ENCODE peak calls at places on chromosome 9, in five cellular contexts. C, U, Y, O and P are unnamed samples.

GRCh38 chr9:106107716-106108115 is 413.4 kb downstream of the TMEM38B start:
- DNase-seq in C (no peak), U (no peak), Y (no peak), O (no peak), P (no peak)

GRCh38 chr9:127203501-127204327 is 60.9 kb upstream of the GARNL3 start:
- DNase-seq in C (no peak), U (no peak), Y (no peak), O (no peak), P (no peak)

GRCh38 chr9:115810166-115810565 is 343.4 kb upstream of the PAPPA start:
- DNase-seq in C (no peak), U (no peak), Y (no peak), O (no peak), P (no peak)

GRCh38 chr9:134399435-134400056 is 73.3 kb downstream of the RXRA start:
- DNase-seq in C (no peak), U (peak), Y (peak), O (no peak), P (peak)

GRCh38 chr9:15416880-15417279 is 5.8 kb upstream of the SNAPC3 start:
- DNase-seq in C (peak), U (peak), Y (peak), O (no peak), P (peak)

GRCh38 chr9:114759512-114759911 is 46.3 kb downstream of the TNFSF15 start:
- DNase-seq in C (no peak), U (no peak), Y (no peak), O (no peak), P (no peak)

GRCh38 chr9:9556865-9557803 is 1055.7 kb downstream of the PTPRD start:
- DNase-seq in C (no peak), U (no peak), Y (no peak), O (no peak), P (peak)

GRCh38 chr9:36327903-36328302 is 69.7 kb upstream of the GNE start:
- DNase-seq in C (no peak), U (no peak), Y (no peak), O (no peak), P (no peak)

GRCh38 chr9:17793713-17794622 is 215.1 kb downstream of the SH3GL2 start:
- DNase-seq in C (peak), U (peak), Y (peak), O (no peak), P (peak)

GRCh38 chr9:13941686-13942085 is 372.3 kb downstream of the NFIB start:
- DNase-seq in C (no peak), U (no peak), Y (no peak), O (no peak), P (no peak)

GRCh38 chr9:36320457-36320856 is 62.2 kb upstream of the GNE start:
- DNase-seq in C (no peak), U (peak), Y (no peak), O (no peak), P (no peak)

GRCh38 chr9:36138901-36139300 is 2.4 kb downstream of the GLIPR2 start:
- DNase-seq in C (no peak), U (no peak), Y (no peak), O (no peak), P (no peak)

GRCh38 chr9:132991351-132992300 is 13.1 kb downstream of the GFI1B start:
- DNase-seq in C (no peak), U (no peak), Y (no peak), O (no peak), P (no peak)

GRCh38 chr9:6488395-6488794 is 75.4 kb downstream of the UHRF2 start:
- DNase-seq in C (no peak), U (peak), Y (no peak), O (no peak), P (peak)

GRCh38 chr9:123395276-123396006 is 39.4 kb downstream of the CRB2 start:
- DNase-seq in C (no peak), U (no peak), Y (no peak), O (no peak), P (no peak)

GRCh38 chr9:83633676-83634075 is 10.7 kb downstream of the IDNK start:
- DNase-seq in C (no peak), U (no peak), Y (no peak), O (no peak), P (no peak)

GRCh38 chr9:115137511-115137910 is 19.6 kb upstream of the TNC start:
- DNase-seq in C (no peak), U (no peak), Y (no peak), O (no peak), P (no peak)

GRCh38 chr9:127444921-127445850 is 6.0 kb downstream of the RPL12 start:
- DNase-seq in C (no peak), U (peak), Y (peak), O (no peak), P (peak)

GRCh38 chr9:131361202-131361833 is 32.6 kb upstream of the PRRC2B start:
- DNase-seq in C (no peak), U (peak), Y (peak), O (no peak), P (no peak)

GRCh38 chr9:18429065-18429464 is 44.9 kb upstream of the ADAMTSL1 start:
- DNase-seq in C (no peak), U (no peak), Y (no peak), O (no peak), P (no peak)

GRCh38 chr9:104907278-104907951 is 20.5 kb downstream of the ABCA1 start:
- DNase-seq in C (no peak), U (peak), Y (no peak), O (no peak), P (no peak)

GRCh38 chr9:135123145-135123544 is 35.7 kb downstream of the OLFM1 start:
- DNase-seq in C (no peak), U (no peak), Y (no peak), O (no peak), P (no peak)

GRCh38 chr9:93500571-93501298 is 47.4 kb upstream of the FAM120AOS start:
- DNase-seq in C (no peak), U (no peak), Y (no peak), O (no peak), P (no peak)

GRCh38 chr9:116546711-116547581 is 140.2 kb upstream of the TRIM32 start:
- DNase-seq in C (peak), U (peak), Y (no peak), O (no peak), P (no peak)

GRCh38 chr9:136854113-136854841 is 2.1 kb downstream of the MAMDC4 start:
- DNase-seq in C (no peak), U (no peak), Y (no peak), O (no peak), P (no peak)

GRCh38 chr9:136851941-136852663 is at the start of gene MAMDC4:
- DNase-seq in C (no peak), U (no peak), Y (no peak), O (no peak), P (no peak)

GRCh38 chr9:136853596-136854112 is 1.5 kb downstream of the MAMDC4 start:
- DNase-seq in C (no peak), U (no peak), Y (no peak), O (no peak), P (no peak)

GRCh38 chr9:136850866-136851775 is 1.0 kb upstream of the MAMDC4 start:
- DNase-seq in C (no peak), U (no peak), Y (no peak), O (no peak), P (no peak)

DNA sequence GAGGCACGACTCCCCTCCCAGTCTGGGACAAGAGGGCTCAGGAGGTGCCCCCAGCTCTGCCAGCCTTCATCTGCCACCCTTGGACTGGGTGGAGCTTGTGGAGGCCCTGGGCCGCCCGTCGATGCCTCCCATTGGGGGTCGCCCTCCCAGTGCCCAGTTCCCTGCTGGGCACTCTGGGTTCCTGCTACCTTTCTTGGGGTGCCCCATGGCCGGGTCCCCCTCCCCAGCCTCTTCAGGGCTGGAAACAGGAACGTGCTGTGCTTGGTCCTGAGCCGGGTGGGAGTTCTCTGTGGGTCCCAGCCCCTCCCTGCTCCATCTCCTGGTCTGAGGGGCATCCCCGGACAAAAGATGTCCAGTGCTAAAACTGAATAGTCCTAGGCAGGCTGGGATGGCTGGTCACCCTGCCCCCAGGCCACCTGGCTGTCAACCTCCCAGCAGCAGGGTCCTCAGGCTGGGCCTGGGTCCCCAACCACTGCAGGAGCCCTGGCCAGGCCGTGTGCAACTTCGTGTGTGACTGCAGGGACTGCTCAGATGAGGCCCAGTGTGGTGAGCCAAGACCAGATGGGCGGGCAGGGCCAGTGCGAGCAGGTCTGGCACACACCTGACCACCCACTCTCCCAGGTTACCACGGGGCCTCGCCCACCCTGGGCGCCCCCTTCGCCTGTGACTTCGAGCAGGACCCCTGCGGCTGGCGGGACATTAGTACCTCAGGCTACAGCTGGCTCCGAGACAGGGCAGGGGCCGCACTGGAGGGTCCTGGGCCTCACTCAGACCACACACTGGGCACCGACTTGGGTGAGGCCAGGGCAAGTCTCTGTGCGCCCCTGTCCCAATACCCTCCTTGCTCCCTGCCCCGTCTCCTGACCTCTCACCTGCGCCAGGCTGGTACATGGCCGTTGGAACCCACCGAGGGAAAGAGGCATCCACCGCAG is 784 bp downstream of the MAMDC4 start:
- DNase-seq in C (no peak), U (no peak), Y (no peak), O (no peak), P (no peak)
- TF ChIP-seq JUNB in C (no peak), U (no peak), Y (no peak), O (no peak), P (no peak)

GRCh38 chr9:108815156-108815555 is 40.6 kb downstream of the ACTL7B start:
- DNase-seq in C (peak), U (no peak), Y (no peak), O (no peak), P (peak)

GRCh38 chr9:108816037-108816436 is 39.7 kb downstream of the ACTL7B start:
- DNase-seq in C (peak), U (no peak), Y (peak), O (no peak), P (no peak)

GRCh38 chr9:108811944-108812343 is 43.8 kb downstream of the ACTL7B start:
- DNase-seq in C (no peak), U (no peak), Y (no peak), O (no peak), P (no peak)

GRCh38 chr9:108812388-108812787 is 43.4 kb downstream of the ACTL7B start:
- DNase-seq in C (no peak), U (no peak), Y (no peak), O (no peak), P (no peak)

DNA sequence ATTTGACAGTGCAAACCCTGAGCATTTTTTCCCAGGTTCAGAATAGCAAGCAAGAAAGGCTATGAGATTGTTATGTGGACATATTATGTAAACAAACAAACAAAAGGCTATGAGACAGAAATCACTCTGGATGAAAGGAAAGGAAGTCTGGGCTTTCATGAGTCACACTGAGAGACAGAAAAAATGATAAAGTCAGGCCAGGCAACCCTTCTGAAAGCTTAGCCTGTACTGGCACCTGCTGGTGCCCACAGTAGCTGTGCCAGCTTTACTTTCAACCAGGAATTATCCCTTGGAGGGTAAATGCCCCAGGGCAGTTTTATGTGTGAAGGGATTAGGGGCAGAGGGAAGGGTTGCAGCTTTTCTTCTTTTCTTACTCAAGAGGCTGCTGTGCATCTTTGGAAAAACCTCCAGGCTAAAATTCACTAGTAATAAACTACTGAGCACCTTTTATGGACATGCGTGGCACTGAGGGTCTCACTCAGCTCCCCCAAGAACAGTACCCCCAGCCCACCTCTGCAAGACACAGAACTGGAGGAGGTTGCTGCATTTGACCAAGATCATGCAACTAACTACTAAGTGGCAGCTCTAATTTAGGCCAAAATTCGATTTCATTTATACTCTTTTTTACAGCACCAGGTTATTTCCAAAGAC is 41.7 kb downstream of the ACTL7B start:
- DNase-seq in C (peak), U (peak), Y (no peak), O (no peak), P (peak)
- TF ChIP-seq JUNB in C (no peak), U (peak), Y (no peak), O (no peak), P (no peak)

GRCh38 chr9:129724456-129725190 is 28.2 kb downstream of the PTGES start:
- DNase-seq in C (no peak), U (no peak), Y (no peak), O (no peak), P (no peak)

GRCh38 chr9:129731477-129732085 is 21.3 kb downstream of the PTGES start:
- DNase-seq in C (no peak), U (no peak), Y (no peak), O (no peak), P (peak)

GRCh38 chr9:129725841-129726251 is 27.0 kb downstream of the PTGES start:
- DNase-seq in C (no peak), U (no peak), Y (no peak), O (no peak), P (no peak)

GRCh38 chr9:129726322-129727160 is 26.3 kb downstream of the PTGES start:
- DNase-seq in C (peak), U (peak), Y (peak), O (no peak), P (peak)

DNA sequence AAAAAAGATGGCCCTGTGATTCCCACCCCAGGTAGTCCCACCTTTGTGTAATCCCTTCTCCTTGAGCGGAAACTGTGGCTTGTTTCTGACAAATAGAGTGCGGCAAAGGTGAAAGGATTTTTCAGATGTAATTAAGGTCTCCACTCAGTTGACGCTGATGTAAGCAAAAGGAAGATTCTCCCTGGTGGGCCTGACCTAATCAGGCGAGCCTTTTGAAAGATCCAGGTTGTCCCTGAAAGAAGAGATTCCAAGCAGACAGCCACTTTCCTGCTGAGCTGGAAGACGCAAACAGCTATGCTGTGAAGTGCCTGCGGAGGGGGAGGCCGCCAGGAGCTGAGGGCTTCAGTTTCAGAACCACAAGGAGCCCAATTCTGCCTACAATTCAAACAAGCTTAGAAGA is 24.1 kb downstream of the PTGES start:
- DNase-seq in C (no peak), U (no peak), Y (no peak), O (no peak), P (no peak)
- TF ChIP-seq JUNB in C (no peak), U (no peak), Y (no peak), O (no peak), P (no peak)

DNA sequence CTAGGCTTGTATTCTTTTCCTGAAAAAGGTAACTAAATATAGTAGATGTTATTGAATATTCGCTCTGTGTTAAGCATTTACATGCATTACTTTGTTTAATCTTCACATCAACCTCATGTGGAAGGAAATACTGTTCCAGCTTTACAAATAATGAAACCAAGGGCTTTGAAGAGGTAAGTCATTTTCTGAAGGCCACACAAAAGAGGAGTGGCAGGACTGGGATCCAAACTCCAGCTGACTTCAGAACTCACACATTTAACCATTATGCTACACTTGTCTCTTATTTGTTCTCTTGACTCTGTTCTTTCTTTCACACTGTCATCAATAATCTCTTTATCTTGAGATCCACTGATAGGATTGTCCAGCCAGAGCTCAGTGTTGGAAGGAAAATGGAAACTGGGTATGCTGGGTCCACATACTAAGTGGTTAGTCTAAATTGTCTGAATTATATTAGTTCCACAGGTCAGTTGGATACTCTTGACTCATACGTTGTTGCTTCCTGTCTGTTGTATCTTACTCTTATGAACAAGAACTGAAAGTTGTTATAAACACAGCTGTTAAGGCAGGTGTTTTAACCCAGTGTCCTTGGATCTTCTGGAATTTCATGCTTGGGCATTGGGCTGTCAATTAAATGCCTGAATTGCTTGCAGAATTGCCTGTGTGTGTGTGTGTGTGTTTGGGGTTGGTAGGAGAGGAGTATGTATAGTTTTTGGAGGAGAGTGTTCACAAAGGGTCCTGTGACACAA is 65.6 kb downstream of the TLE4 start:
- DNase-seq in C (no peak), U (no peak), Y (no peak), O (no peak), P (no peak)
- TF ChIP-seq JUNB in C (no peak), U (no peak), Y (no peak), O (no peak), P (no peak)

GRCh38 chr9:38008168-38009034 is 60.6 kb downstream of the SHB start:
- DNase-seq in C (peak), U (peak), Y (peak), O (peak), P (no peak)
- TF ChIP-seq JUNB in C (no peak), U (peak), Y (no peak), O (no peak), P (no peak)